ENCODE peak calls at places on chromosomes 16 and 17, in eight cellular contexts. D is fibroblast of lung, C is Daoy, O is Calu3, Q is fibroblast of mammary gland, I is A172, K is fibroblast of pulmonary artery, W is left lung. R is an unnamed sample.

GRCh38 chr16:57235128-57236092 is 9.6 kb upstream of the ARL2BP start:
- DNase-seq in K (peak; percentile 36), C (peak; percentile 76), D (peak; percentile 74), W (no peak), O (no peak), Q (peak; percentile 85), I (peak; percentile 83), R (no peak)

GRCh38 chr17:75689441-75689873 is 22.3 kb downstream of the SAP30BP start:
- DNase-seq in K (no peak), Q (no peak), C (peak; percentile 61), O (no peak), W (no peak), D (no peak), I (no peak), R (peak; percentile 97)

GRCh38 chr16:66959645-66960177 is 1.4 kb upstream of the CES3 start:
- DNase-seq in O (no peak), D (no peak), Q (no peak), C (no peak), K (no peak), W (no peak), I (no peak), R (no peak)

GRCh38 chr17:68705331-68706166 is 104.4 kb upstream of the FAM20A start:
- DNase-seq in C (no peak), D (peak; percentile 51), K (no peak), I (no peak), Q (peak; percentile 98), O (no peak), W (no peak), R (no peak)

GRCh38 chr17:47802341-47803022 is 19.1 kb downstream of the OSBPL7 start:
- DNase-seq in D (peak; percentile 20), C (peak; percentile 50), Q (peak; percentile 54), W (no peak), O (peak; percentile 83), I (peak; percentile 76), K (peak; percentile 54), R (peak; percentile 90)

GRCh38 chr17:55114283-55114682 is 145.7 kb downstream of the STXBP4 start:
- DNase-seq in Q (no peak), I (no peak), O (no peak), W (no peak), C (no peak), K (no peak), D (no peak), R (no peak)

GRCh38 chr16:87725596-87726235 is 40.1 kb downstream of the KLHDC4 start:
- DNase-seq in K (peak; percentile 30), O (no peak), D (peak; percentile 80), I (peak; percentile 78), C (peak; percentile 56), Q (peak; percentile 6), W (peak; percentile 67), R (no peak)

GRCh38 chr16:22188595-22189442 is 17.3 kb upstream of the EEF2K start:
- DNase-seq in W (no peak), D (peak; percentile 87), O (peak; percentile 86), I (peak; percentile 96), K (peak; percentile 96), Q (peak; percentile 93), C (peak; percentile 84), R (peak; percentile 82)

GRCh38 chr17:80833952-80834895 is 157.4 kb upstream of the CHMP6 start:
- DNase-seq in C (peak; percentile 80), Q (peak; percentile 94), I (no peak), K (peak; percentile 53), O (no peak), D (peak; percentile 72), W (peak; percentile 71), R (no peak)

GRCh38 chr17:27529230-27529796 is 73.1 kb downstream of the KSR1 start:
- DNase-seq in K (peak; percentile 72), I (peak; percentile 49), D (peak; percentile 56), Q (no peak), O (peak; percentile 39), W (peak; percentile 87), C (peak; percentile 67), R (no peak)

GRCh38 chr16:57994778-57995177 is 5.7 kb downstream of the ZNF319 start:
- DNase-seq in W (peak; percentile 90), Q (peak; percentile 32), D (no peak), I (peak; percentile 66), K (peak; percentile 50), C (peak; percentile 67), O (peak; percentile 68), R (peak; percentile 79)

GRCh38 chr16:73043828-73044493 is 4.0 kb downstream of the ZFHX3 start:
- DNase-seq in K (no peak), D (peak; percentile 77), O (no peak), Q (no peak), I (no peak), C (no peak), W (no peak), R (no peak)

GRCh38 chr16:80265624-80266306 is 275.0 kb upstream of the DYNLRB2 start:
- DNase-seq in C (peak; percentile 53), I (no peak), K (no peak), O (no peak), W (no peak), Q (peak; percentile 4), D (peak; percentile 21), R (no peak)

GRCh38 chr16:80519189-80519588 is 21.6 kb upstream of the DYNLRB2 start:
- DNase-seq in I (no peak), K (no peak), C (no peak), O (no peak), Q (no peak), D (no peak), W (no peak), R (no peak)

GRCh38 chr16:4342866-4343744 is 8.0 kb downstream of the PAM16 start:
- DNase-seq in C (no peak), O (no peak), D (no peak), K (no peak), W (no peak), Q (no peak), I (no peak), R (no peak)

GRCh38 chr17:34527908-34528470 is 51.4 kb upstream of the TMEM132E start:
- DNase-seq in W (no peak), I (no peak), D (no peak), O (no peak), K (no peak), Q (no peak), C (peak; percentile 35), R (peak; percentile 83)

GRCh38 chr17:41579484-41580243 is 7.0 kb downstream of the KRT14 start:
- DNase-seq in W (no peak), I (peak; percentile 94), C (peak; percentile 92), K (peak; percentile 81), Q (peak; percentile 74), O (peak; percentile 96), D (peak; percentile 55), R (peak; percentile 97)

GRCh38 chr16:117381-118365 is 20.8 kb downstream of the NPRL3 start:
- DNase-seq in K (peak; percentile 49), C (peak; percentile 57), I (peak; percentile 67), O (peak; percentile 92), D (peak; percentile 21), Q (peak; percentile 43), W (peak; percentile 83), R (peak; percentile 75)

GRCh38 chr17:50079334-50080095 is 15.6 kb upstream of the PDK2 start:
- DNase-seq in C (peak; percentile 71), K (peak; percentile 46), Q (peak; percentile 47), O (peak; percentile 86), D (no peak), I (peak; percentile 70), W (no peak), R (peak; percentile 76)

GRCh38 chr17:75703191-75703590 is 18.1 kb upstream of the ITGB4 start:
- DNase-seq in C (no peak), Q (no peak), I (no peak), K (no peak), D (no peak), W (peak; percentile 53), O (no peak), R (peak; percentile 52)

GRCh38 chr16:30088832-30089624 is 2.7 kb downstream of the TBX6 start:
- DNase-seq in Q (no peak), D (no peak), O (no peak), I (no peak), W (peak; percentile 61), K (no peak), C (no peak), R (no peak)

GRCh38 chr17:48869821-48870318 is 22.7 kb upstream of the ATP5MC1 start:
- DNase-seq in Q (no peak), W (no peak), O (no peak), D (no peak), K (no peak), C (no peak), I (no peak), R (no peak)

GRCh38 chr17:82791532-82791931 is 39.7 kb downstream of the TBCD start:
- DNase-seq in C (peak; percentile 83), K (peak; percentile 94), Q (peak; percentile 97), I (peak; percentile 93), D (peak; percentile 96), W (no peak), O (no peak), R (peak; percentile 91)